ENCODE peak calls at places on chromosome 9, in six cellular contexts. C is stimulated activated CD4-positive, alpha-beta T cell treated with anti-CD3 and anti-CD28 coated beads, Interleukin-2, amount 100 ng/mL, for 48 hours; J is activated T-helper 9 cell treated with anti-CD3 and anti-CD28 coated beads, Interleukin-2, amount 50 U/mL, for 16 hours; D is GM12892; I is EH; L is activated naive CD4-positive, alpha-beta T cell treated with anti-CD3 and anti-CD28 coated beads, Interleukin-2, amount 10 ng/mL, durations not matched to agents 7 days and 5 days. A is an unnamed sample.

GRCh38 chr9:112299514-112299913 is 33.9 kb downstream of the PTBP3 start:
- DNase-seq in C (no peak), J (no peak), D (no peak), I (peak), L (no peak), A (no peak)

GRCh38 chr9:122445155-122445749 is 32.5 kb downstream of the OR1J1 start:
- DNase-seq in C (no peak), J (no peak), D (no peak), I (peak), L (no peak), A (no peak)

GRCh38 chr9:113635586-113635985 is 172.1 kb downstream of the RGS3 start:
- DNase-seq in C (no peak), J (no peak), D (no peak), I (no peak), L (no peak), A (no peak)

GRCh38 chr9:129624947-129625346 is 1.0 kb upstream of the NTMT1 start:
- DNase-seq in C (no peak), J (no peak), D (no peak), I (no peak), L (peak), A (no peak)

GRCh38 chr9:123562844-123563346 is 206.9 kb downstream of the CRB2 start:
- DNase-seq in C (no peak), J (no peak), D (no peak), I (peak), L (no peak), A (no peak)

GRCh38 chr9:11141357-11141756 is 528.6 kb upstream of the PTPRD start:
- DNase-seq in C (no peak), J (no peak), D (no peak), I (no peak), L (no peak), A (no peak)

GRCh38 chr9:121881920-121882500 is 211.1 kb downstream of the TTLL11 start:
- DNase-seq in C (no peak), J (no peak), D (no peak), I (no peak), L (no peak), A (no peak)

GRCh38 chr9:33800886-33801285 is 5.5 kb downstream of the PRSS3 start:
- DNase-seq in C (no peak), J (no peak), D (no peak), I (no peak), L (no peak), A (no peak)

GRCh38 chr9:71253021-71253420 is 131.6 kb upstream of the TRPM3 start:
- DNase-seq in C (no peak), J (no peak), D (no peak), I (peak), L (no peak), A (no peak)

A was measured in DND-41.